ENCODE peak calls at places on chromosomes 6 and 20, in six cellular contexts. P is NCI-H774, O is NAMALWA, I is Kasumi-1, Y is psoas muscle, A is left cardiac atrium. U is an unnamed sample.

GRCh38 chr6:36314221-36315014 is 22.3 kb downstream of the BNIP5 start:
- DNase-seq in P (no peak), O (peak; percentile 51), I (no peak), Y (no peak), A (no peak), U (no peak)

GRCh38 chr20:52494244-52494643 is 302.7 kb upstream of the ZFP64 start:
- DNase-seq in P (no peak), O (no peak), I (no peak), Y (no peak), A (peak; percentile 29), U (no peak)

GRCh38 chr6:135860361-135860760 is 8.9 kb downstream of the PDE7B start:
- DNase-seq in P (no peak), O (no peak), I (no peak), Y (no peak), A (no peak), U (no peak)

GRCh38 chr6:120363429-120363828 is 970.9 kb downstream of the TBC1D32 start:
- DNase-seq in P (no peak), O (no peak), I (no peak), Y (no peak), A (no peak), U (no peak)

GRCh38 chr6:116881236-116881635 is 4.2 kb downstream of the RFX6 start:
- DNase-seq in P (no peak), O (peak; percentile 4), I (peak; percentile 46), Y (no peak), A (no peak), U (no peak)

GRCh38 chr20:62175711-62176110 is 7.1 kb upstream of the MTG2 start:
- DNase-seq in P (no peak), O (no peak), I (no peak), Y (peak; percentile 35), A (no peak), U (no peak)

GRCh38 chr6:40169878-40170277 is 235.6 kb upstream of the MOCS1 start:
- DNase-seq in P (no peak), O (no peak), I (no peak), Y (no peak), A (no peak), U (no peak)

GRCh38 chr6:148854086-148854485 is 107.3 kb downstream of the UST start:
- DNase-seq in P (peak; percentile 30), O (no peak), I (no peak), Y (no peak), A (no peak), U (no peak)

GRCh38 chr6:54913211-54913610 is 66.6 kb downstream of the FAM83B start:
- DNase-seq in P (no peak), O (no peak), I (no peak), Y (no peak), A (no peak), U (no peak)

GRCh38 chr20:2749951-2750342 is 50.5 kb downstream of the CPXM1 start:
- DNase-seq in P (no peak), O (no peak), I (no peak), Y (no peak), A (no peak), U (no peak)

GRCh38 chr6:27986928-27987725 is 30.1 kb downstream of the OR2B6 start:
- DNase-seq in P (no peak), O (no peak), I (no peak), Y (no peak), A (no peak), U (no peak)

GRCh38 chr20:36339646-36340592 is 33.8 kb downstream of the DLGAP4 start:
- DNase-seq in P (no peak), O (no peak), I (no peak), Y (peak; percentile 28), A (no peak), U (no peak)

GRCh38 chr6:71886184-71887005 is at the start of gene RIMS1:
- DNase-seq in P (peak; percentile 47), O (no peak), I (peak; percentile 11), Y (peak; percentile 39), A (no peak), U (no peak)

GRCh38 chr6:53168516-53169257 is 20.0 kb upstream of the GCM1 start:
- DNase-seq in P (no peak), O (no peak), I (no peak), Y (no peak), A (no peak), U (no peak)

GRCh38 chr6:142845143-142845571 is 99.8 kb downstream of the HIVEP2 start:
- DNase-seq in P (no peak), O (peak; percentile 59), I (no peak), Y (no peak), A (no peak), U (no peak)

GRCh38 chr6:143079325-143079640 is 18.6 kb downstream of the AIG1 start:
- DNase-seq in P (no peak), O (no peak), I (no peak), Y (no peak), A (no peak), U (no peak)

GRCh38 chr20:51802170-51802745 is at the start of gene SALL4:
- DNase-seq in P (no peak), O (no peak), I (no peak), Y (no peak), A (no peak), U (no peak)

GRCh38 chr20:48310312-48310711 is 517.5 kb downstream of the PREX1 start:
- DNase-seq in P (no peak), O (no peak), I (no peak), Y (no peak), A (no peak), U (no peak)

U was measured in effector CD4-positive, alpha-beta T cell.